ENCODE peak calls at places on chromosomes 7 and 10, in eight cellular contexts. W is naive B cell, Q is retina, U is hippocampal formation, T is GM19239, P is type B pancreatic cell, N is NCI-H460, X is Caki2. K is an unnamed sample.

GRCh38 chr7:66751945-66752344 is 11.4 kb downstream of the RABGEF1 start:
- DNase-seq in W (no peak), Q (no peak), U (no peak), T (no peak), P (no peak), N (no peak), X (no peak), K (no peak)

GRCh38 chr7:156829669-156830336 is 63.2 kb downstream of the LMBR1 start:
- DNase-seq in W (no peak), Q (no peak), U (no peak), T (no peak), P (no peak), N (no peak), X (no peak), K (no peak)

GRCh38 chr10:43685744-43686143 is 37.1 kb upstream of the ZNF32 start:
- DNase-seq in W (no peak), Q (no peak), U (no peak), T (no peak), P (no peak), N (no peak), X (no peak), K (no peak)

GRCh38 chr7:80724249-80724871 is 85.9 kb downstream of the CD36 start:
- DNase-seq in W (no peak), Q (no peak), U (no peak), T (no peak), P (no peak), N (no peak), X (no peak), K (no peak)

GRCh38 chr10:67657775-67658174 is 38.2 kb downstream of the CTNNA3 start:
- DNase-seq in W (no peak), Q (no peak), U (peak), T (no peak), P (no peak), N (no peak), X (no peak), K (no peak)

GRCh38 chr10:60664859-60665258 is 113.4 kb upstream of the CDK1 start:
- DNase-seq in W (no peak), Q (no peak), U (no peak), T (no peak), P (no peak), N (no peak), X (no peak), K (no peak)

GRCh38 chr7:91683823-91684222 is 196.7 kb downstream of the MTERF1 start:
- DNase-seq in W (no peak), Q (no peak), U (no peak), T (no peak), P (no peak), N (no peak), X (no peak), K (no peak)

GRCh38 chr10:69742928-69743602 is 58.6 kb upstream of the COL13A1 start:
- DNase-seq in W (no peak), Q (peak), U (no peak), T (no peak), P (no peak), N (no peak), X (peak), K (no peak)

GRCh38 chr7:106071999-106072714 is 40.0 kb downstream of the SYPL1 start:
- DNase-seq in W (no peak), Q (no peak), U (no peak), T (no peak), P (no peak), N (no peak), X (no peak), K (peak)

GRCh38 chr10:119541459-119542356 is 811 bp downstream of the RGS10 start:
- DNase-seq in W (no peak), Q (peak), U (no peak), T (no peak), P (no peak), N (no peak), X (no peak), K (no peak)

GRCh38 chr10:70899096-70899495 is 10.7 kb upstream of the PCBD1 start:
- DNase-seq in W (no peak), Q (no peak), U (no peak), T (no peak), P (no peak), N (no peak), X (no peak), K (no peak)

GRCh38 chr10:49527061-49527460 is 11.9 kb downstream of the ERCC6 start:
- DNase-seq in W (no peak), Q (no peak), U (no peak), T (no peak), P (no peak), N (no peak), X (no peak), K (no peak)

GRCh38 chr7:82343-83155 is 109.8 kb upstream of the FAM20C start:
- DNase-seq in W (no peak), Q (no peak), U (no peak), T (no peak), P (no peak), N (no peak), X (no peak), K (peak)

GRCh38 chr10:117135026-117135372 is 3.1 kb downstream of the VAX1 start:
- DNase-seq in W (no peak), Q (no peak), U (no peak), T (peak), P (no peak), N (no peak), X (no peak), K (no peak)

GRCh38 chr7:80896856-80897598 is 21.8 kb downstream of the SEMA3C start:
- DNase-seq in W (no peak), Q (no peak), U (no peak), T (no peak), P (no peak), N (no peak), X (no peak), K (no peak)

GRCh38 chr7:91240546-91240945 is 23.7 kb upstream of the FZD1 start:
- DNase-seq in W (no peak), Q (no peak), U (no peak), T (no peak), P (no peak), N (no peak), X (no peak), K (no peak)